ENCODE peak calls at places on chromosome 1, in five cellular contexts. I is GM23338, W is mammary epithelial cell, H is GM23248, Z is PC-9. Q is an unnamed sample. For H3K4me1, the result is how much of the 10 kb centered on the place peaks cover.

GRCh38 chr1:97041011-97041410 is 319.4 kb downstream of the PTBP2 start:
- DNase-seq in I (no peak), W (no peak), H (no peak), Z (no peak), Q (no peak)

GRCh38 chr1:7299994-7300393 is 471.1 kb upstream of the VAMP3 start:
- DNase-seq in I (no peak), W (no peak), H (peak), Z (no peak), Q (no peak)

GRCh38 chr1:36446261-36446660 is 4.0 kb downstream of the OSCP1 start:
- DNase-seq in I (peak), W (no peak), H (no peak), Z (no peak), Q (peak)

GRCh38 chr1:169383449-169383848 is 15.5 kb downstream of the BLZF1 start:
- DNase-seq in I (no peak), W (no peak), H (no peak), Z (no peak), Q (no peak)

GRCh38 chr1:116324411-116324810 is 48.6 kb upstream of the ATP1A1 start:
- DNase-seq in I (no peak), W (no peak), H (no peak), Z (no peak), Q (no peak)

GRCh38 chr1:65525297-65526048 is 105.0 kb downstream of the LEPR start:
- DNase-seq in I (peak), W (no peak), H (peak), Z (no peak), Q (peak)

GRCh38 chr1:3369437-3370076 is 84.9 kb upstream of the ARHGEF16 start:
- DNase-seq in I (no peak), W (peak), H (peak), Z (no peak), Q (no peak)

GRCh38 chr1:215777370-215777925 is 210.3 kb downstream of the KCTD3 start:
- DNase-seq in I (no peak), W (peak), H (peak), Z (no peak), Q (no peak)

GRCh38 chr1:170150921-170151320 is 5.2 kb downstream of the NTMT2 start:
- DNase-seq in I (no peak), W (no peak), H (no peak), Z (no peak), Q (no peak)

GRCh38 chr1:219422811-219423598 is 189.9 kb downstream of the ZC3H11B start:
- DNase-seq in I (no peak), W (peak), H (peak), Z (no peak), Q (no peak)

GRCh38 chr1:183559061-183559460 is 31.2 kb downstream of the NCF2 start:
- DNase-seq in I (no peak), W (no peak), H (no peak), Z (no peak), Q (no peak)

GRCh38 chr1:78101514-78101913 is 55.7 kb downstream of the GIPC2 start:
- DNase-seq in I (peak), W (peak), H (peak), Z (peak), Q (no peak)

GRCh38 chr1:229819091-229819490 is 193.0 kb downstream of the URB2 start:
- DNase-seq in I (no peak), W (peak), H (peak), Z (no peak), Q (no peak)

GRCh38 chr1:226664413-226665101 is 74.5 kb downstream of the ITPKB start:
- DNase-seq in I (no peak), W (no peak), H (peak), Z (no peak), Q (no peak)

GRCh38 chr1:20552728-20553571 is 577 bp downstream of the FAM43B start:
- DNase-seq in I (peak), W (peak), H (peak), Z (no peak), Q (peak)

GRCh38 chr1:22129501-22130117 is 13.3 kb downstream of the WNT4 start:
- DNase-seq in I (no peak), W (no peak), H (no peak), Z (no peak), Q (no peak)

GRCh38 chr1:167797005-167797404 is 75.2 kb downstream of the MPZL1 start:
- DNase-seq in I (peak), W (peak), H (peak), Z (peak), Q (peak)

GRCh38 chr1:29470087-29470787 is 233.9 kb downstream of the PTPRU start:
- DNase-seq in I (no peak), W (no peak), H (no peak), Z (no peak), Q (no peak)

GRCh38 chr1:18945401-18945849 is 11.1 kb downstream of the IFFO2 start:
- DNase-seq in I (peak), W (no peak), H (no peak), Z (no peak), Q (peak)

GRCh38 chr1:2627746-2628145 is 5.1 kb downstream of the MMEL1 start:
- DNase-seq in I (no peak), W (no peak), H (no peak), Z (no peak), Q (no peak)

GRCh38 chr1:9529190-9529589 is 10.1 kb upstream of the SLC25A33 start:
- DNase-seq in I (no peak), W (peak), H (peak), Z (peak), Q (no peak)

GRCh38 chr1:109190189-109190588 is 23.5 kb upstream of the SARS1 start:
- DNase-seq in I (no peak), W (no peak), H (no peak), Z (no peak), Q (no peak)

GRCh38 chr1:94947453-94947852 is 20.5 kb upstream of the CNN3 start:
- DNase-seq in I (no peak), W (no peak), H (peak), Z (no peak), Q (no peak)

GRCh38 chr1:242086093-242086492 is 87.2 kb upstream of the MAP1LC3C start:
- DNase-seq in I (peak), W (no peak), H (no peak), Z (no peak), Q (peak)

GRCh38 chr1:54951810-54952226 is 28.6 kb upstream of the TMEM61 start:
- DNase-seq in I (no peak), W (no peak), H (no peak), Z (no peak), Q (no peak)

GRCh38 chr1:54950361-54951163 is 29.9 kb upstream of the TMEM61 start:
- DNase-seq in I (peak), W (peak), H (peak), Z (peak), Q (peak)

GRCh38 chr1:54947540-54947939 is 32.9 kb upstream of the TMEM61 start:
- DNase-seq in I (no peak), W (no peak), H (no peak), Z (no peak), Q (no peak)

GRCh38 chr1:54952950-54953718 is 27.3 kb upstream of the TMEM61 start:
- DNase-seq in I (no peak), W (peak), H (peak), Z (peak), Q (no peak)

GRCh38 chr1:54949971-54950360 is 30.5 kb upstream of the TMEM61 start:
- DNase-seq in I (no peak), W (no peak), H (peak), Z (no peak), Q (no peak)
- H3K4me1 ChIP-seq in I (under half), W (under half), H (under half), Z (half or more), Q (under half)

DNA sequence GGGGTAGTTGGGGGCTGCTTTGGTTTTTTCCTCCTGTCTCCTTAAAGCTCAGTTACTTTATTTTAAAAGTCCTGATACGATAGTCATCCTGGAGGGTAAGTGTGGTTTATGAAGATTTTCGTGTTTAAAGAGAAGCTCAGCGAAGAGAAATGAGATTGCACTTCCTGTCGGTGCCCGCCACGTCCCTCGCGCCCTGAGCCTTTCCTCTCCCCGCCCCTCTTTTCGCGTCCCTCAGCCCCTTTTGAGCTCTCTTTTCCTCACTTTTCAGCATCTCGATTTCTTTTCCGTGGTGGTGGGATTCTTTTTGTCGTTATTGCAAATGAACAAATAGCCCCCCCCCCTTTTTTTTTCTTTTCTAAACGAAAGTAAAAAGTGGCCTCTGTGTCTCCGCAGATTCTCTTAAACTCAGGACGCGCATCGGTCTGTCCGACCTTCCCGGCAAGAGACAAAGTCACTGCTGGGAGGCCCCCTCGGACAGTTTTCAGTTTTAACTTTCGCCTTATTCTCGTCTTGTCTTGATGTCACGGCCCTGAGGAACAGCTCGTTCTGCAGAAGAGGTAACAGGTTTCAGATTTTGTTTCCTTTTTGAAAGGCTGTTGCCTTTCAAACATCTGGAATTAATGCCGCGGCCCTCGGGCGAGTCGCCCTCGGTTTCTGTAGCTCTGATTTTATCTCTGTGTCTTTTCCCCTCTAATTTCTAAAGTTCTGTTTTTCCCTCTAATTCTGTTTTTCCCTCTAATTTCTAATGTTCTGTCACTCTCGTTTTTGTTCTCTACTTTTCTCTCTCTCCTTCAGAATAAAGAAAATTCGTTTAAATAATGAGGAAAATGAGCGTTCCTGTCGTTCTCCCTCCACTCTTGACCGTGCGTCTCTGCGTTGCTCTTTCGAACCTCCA is 1.0 kb upstream of the DMRTA2 start:
- DNase-seq in I (peak), W (no peak), H (no peak), Z (no peak), Q (peak)
- TF ChIP-seq EZH2 in I (peak), W (peak), H (peak), Z (no peak), Q (peak)

GRCh38 chr1:67748147-67748546 is 63.1 kb downstream of the GADD45A start:
- DNase-seq in I (no peak), W (no peak), H (no peak), Z (no peak), Q (no peak)

GRCh38 chr1:67747667-67748066 is 62.7 kb downstream of the GADD45A start:
- DNase-seq in I (no peak), W (no peak), H (peak), Z (no peak), Q (no peak)

GRCh38 chr1:67749263-67749843 is 64.4 kb downstream of the GADD45A start:
- DNase-seq in I (peak), W (no peak), H (no peak), Z (no peak), Q (peak)

GRCh38 chr1:67749844-67750689 is 65.1 kb downstream of the GADD45A start:
- DNase-seq in I (peak), W (peak), H (peak), Z (peak), Q (peak)

GRCh38 chr1:67748630-67749029 is 63.6 kb downstream of the GADD45A start:
- DNase-seq in I (no peak), W (peak), H (peak), Z (no peak), Q (no peak)
- H3K4me1 ChIP-seq in I (half or more), W (half or more), H (half or more), Z (half or more), Q (half or more)

DNA sequence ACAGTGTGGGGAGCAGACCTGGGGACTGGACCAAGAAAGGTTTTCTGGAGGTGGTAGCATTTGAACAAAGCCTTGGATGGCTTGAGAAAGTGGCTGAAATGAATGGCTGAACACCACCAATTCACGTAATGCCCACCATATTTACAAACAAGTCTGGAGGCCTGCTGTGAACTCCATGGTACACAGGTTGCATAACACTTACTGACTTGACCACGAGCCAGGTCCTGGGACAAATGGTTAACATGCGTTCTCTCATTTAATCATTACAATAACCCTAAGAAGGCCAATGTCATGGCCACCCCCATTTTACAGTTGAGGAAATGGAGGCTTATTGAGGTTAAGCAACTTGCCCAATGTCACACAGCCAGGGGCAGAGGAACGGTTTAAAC is 44.4 kb downstream of the ZBTB18 start:
- DNase-seq in I (no peak), W (no peak), H (no peak), Z (no peak), Q (no peak)
- TF ChIP-seq EZH2 in I (no peak), W (no peak), H (no peak), Z (no peak), Q (no peak)

DNA sequence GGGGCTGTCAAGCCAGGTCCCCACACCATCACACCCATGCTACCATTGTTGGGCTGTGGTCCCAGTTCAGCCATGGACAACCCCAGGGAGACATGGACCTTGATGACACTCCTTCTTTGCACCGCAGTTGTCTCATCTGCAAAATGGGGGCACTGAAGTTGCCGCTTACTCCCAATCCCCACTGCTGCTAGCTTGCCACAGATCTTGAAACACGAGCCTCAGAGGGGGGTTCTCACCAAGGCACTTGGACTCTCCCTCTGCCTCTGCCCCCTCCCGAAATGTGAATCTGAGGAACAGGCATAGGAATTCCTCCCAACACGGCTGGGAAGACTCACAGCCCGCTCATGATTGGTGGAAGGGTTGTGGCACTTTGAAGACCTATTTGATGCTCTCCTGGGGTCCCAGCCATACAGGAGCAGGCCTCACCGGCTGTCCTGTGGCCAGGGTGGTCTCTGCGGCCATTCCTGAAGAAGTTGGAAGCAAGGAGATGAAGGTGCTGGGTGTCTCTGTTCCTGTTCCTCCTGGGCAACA is 31.1 kb downstream of the RUNX3 start:
- DNase-seq in I (no peak), W (no peak), H (no peak), Z (no peak), Q (no peak)
- H3K4me1 ChIP-seq in I (under half), W (under half), H (under half), Z (under half), Q (under half)

DNA sequence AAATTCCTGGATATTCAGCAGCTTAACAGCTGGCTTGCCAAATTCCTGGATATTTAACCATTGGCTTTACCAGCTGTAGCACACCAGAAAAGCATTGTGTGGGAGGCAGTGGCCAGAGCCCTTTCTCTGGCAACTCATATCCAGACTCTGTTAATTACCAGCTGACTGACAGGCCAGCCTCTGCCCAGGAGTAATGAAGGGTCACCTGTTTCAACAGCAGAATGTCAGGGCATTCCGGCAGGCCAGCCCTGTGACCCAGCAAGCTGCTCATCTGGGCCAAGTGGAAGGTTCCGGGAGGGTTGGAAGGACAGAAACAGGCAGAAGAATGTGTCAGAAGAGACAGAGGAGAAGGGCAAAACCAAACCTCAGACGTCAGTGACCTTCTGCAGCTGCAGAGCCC is 35.2 kb upstream of the KIRREL1 start:
- DNase-seq in I (no peak), W (no peak), H (no peak), Z (no peak), Q (no peak)
- TF ChIP-seq EZH2 in I (no peak), W (no peak), H (no peak), Z (no peak), Q (no peak)